ENCODE peak calls at places on chromosomes 4 and X, in nine cellular contexts. M, W, I, N, U, X, A, K and H are unnamed samples.

GRCh38 chr4:141660880-141661279 is 24.5 kb downstream of the IL15 start:
- DNase-seq in M (no peak), W (no peak), I (peak), N (no peak), U (no peak), X (no peak), A (no peak), K (no peak), H (no peak)

GRCh38 chr4:140738111-140738510 is 18.1 kb downstream of the TBC1D9 start:
- DNase-seq in M (no peak), W (no peak), I (no peak), N (no peak), U (no peak), X (no peak), A (no peak), K (no peak), H (no peak)

GRCh38 chrX:44152867-44153266 is 179.7 kb upstream of the NDP start:
- DNase-seq in M (peak), W (no peak), I (peak), N (no peak), U (no peak), X (no peak), A (no peak), K (no peak), H (no peak)

GRCh38 chr4:158159718-158160094 is 13.1 kb downstream of the GASK1B start:
- DNase-seq in M (no peak), W (no peak), I (no peak), N (no peak), U (no peak), X (no peak), A (no peak), K (no peak), H (no peak)

GRCh38 chrX:132918523-132918922 is 39.9 kb downstream of the HS6ST2 start:
- DNase-seq in M (no peak), W (no peak), I (no peak), N (no peak), U (no peak), X (no peak), A (no peak), K (no peak), H (no peak)

GRCh38 chr4:878796-879729 is 53.1 kb downstream of the GAK start:
- DNase-seq in M (no peak), W (no peak), I (no peak), N (no peak), U (no peak), X (no peak), A (no peak), K (peak), H (peak)

GRCh38 chrX:136909706-136910564 is 29.4 kb upstream of the RBMX start:
- DNase-seq in M (peak), W (peak), I (peak), N (peak), U (peak), X (peak), A (peak), K (peak), H (peak)

GRCh38 chrX:136310411-136310810 is 9.6 kb downstream of the ADGRG4 start:
- DNase-seq in M (peak), W (peak), I (peak), N (no peak), U (no peak), X (no peak), A (no peak), K (no peak), H (no peak)

GRCh38 chrX:14801136-14801535 is 71.7 kb downstream of the FANCB start:
- DNase-seq in M (peak), W (peak), I (peak), N (no peak), U (no peak), X (no peak), A (no peak), K (no peak), H (no peak)

GRCh38 chrX:65591206-65591605 is 56.6 kb upstream of the LAS1L start:
- DNase-seq in M (no peak), W (no peak), I (no peak), N (no peak), U (no peak), X (no peak), A (no peak), K (no peak), H (no peak)

GRCh38 chrX:150291014-150291413 is 72.1 kb upstream of the MAMLD1 start:
- DNase-seq in M (no peak), W (peak), I (no peak), N (no peak), U (peak), X (no peak), A (no peak), K (no peak), H (no peak)

GRCh38 chr4:151876411-151876988 is 115.7 kb upstream of the GATB start:
- DNase-seq in M (no peak), W (no peak), I (no peak), N (no peak), U (no peak), X (no peak), A (no peak), K (no peak), H (no peak)